ENCODE peak calls at places on chromosomes 13 and 19, in six cellular contexts. R is H1, X is K562, K is HepG2, W is GM12891, U is GM12878. P is an unnamed sample.

GRCh38 chr13:83819156-83819555 is 63.1 kb downstream of the SLITRK1 start:
- DNase-seq in W (no peak), U (no peak), X (no peak), K (no peak), R (no peak), P (no peak)

GRCh38 chr19:6963937-6964336 is 57.3 kb downstream of the MBD3L2B start:
- DNase-seq in W (no peak), R (peak; percentile 43), X (peak; percentile 30), K (no peak), U (no peak), P (no peak)

GRCh38 chr19:41541990-41542584 is 33.9 kb upstream of the CEACAM21 start:
- DNase-seq in X (peak; percentile 76), W (no peak), K (peak; percentile 31), U (no peak), R (peak; percentile 87), P (no peak)

GRCh38 chr19:33673258-33673875 is 51.6 kb downstream of the CHST8 start:
- DNase-seq in R (no peak), U (no peak), W (no peak), X (no peak), K (no peak), P (no peak)

GRCh38 chr19:41703602-41704293 is 4.7 kb upstream of the CEACAM5 start:
- DNase-seq in W (no peak), X (no peak), K (no peak), U (no peak), R (no peak), P (no peak)

GRCh38 chr19:33747273-33747672 is 49.4 kb upstream of the KCTD15 start:
- DNase-seq in U (no peak), R (no peak), W (no peak), K (no peak), X (no peak), P (no peak)

GRCh38 chr13:51311957-51312520 is 27.5 kb upstream of the SERPINE3 start:
- DNase-seq in R (no peak), X (no peak), W (no peak), K (no peak), U (no peak), P (no peak)

GRCh38 chr19:49142866-49143335 is 12.3 kb downstream of the HRC start:
- DNase-seq in U (no peak), K (no peak), R (peak; percentile 90), W (no peak), X (peak; percentile 94), P (no peak)

GRCh38 chr13:95098916-95099315 is 202.3 kb downstream of the ABCC4 start:
- DNase-seq in W (no peak), R (no peak), K (no peak), U (no peak), X (no peak), P (no peak)

GRCh38 chr13:95099541-95099940 is 201.7 kb downstream of the ABCC4 start:
- DNase-seq in X (no peak), U (no peak), K (peak; percentile 36), W (no peak), R (no peak), P (no peak)

GRCh38 chr13:95106562-95106961 is 194.7 kb downstream of the ABCC4 start:
- DNase-seq in R (no peak), K (no peak), U (no peak), W (no peak), X (no peak), P (no peak)

GRCh38 chr13:95100525-95101121 is 200.6 kb downstream of the ABCC4 start:
- DNase-seq in R (no peak), W (no peak), X (no peak), U (peak; percentile 21), K (peak; percentile 41), P (no peak)
- TF ChIP-seq TAF1 in R (no peak), W (no peak), X (no peak), U (no peak), K (no peak), P (no peak)

DNA sequence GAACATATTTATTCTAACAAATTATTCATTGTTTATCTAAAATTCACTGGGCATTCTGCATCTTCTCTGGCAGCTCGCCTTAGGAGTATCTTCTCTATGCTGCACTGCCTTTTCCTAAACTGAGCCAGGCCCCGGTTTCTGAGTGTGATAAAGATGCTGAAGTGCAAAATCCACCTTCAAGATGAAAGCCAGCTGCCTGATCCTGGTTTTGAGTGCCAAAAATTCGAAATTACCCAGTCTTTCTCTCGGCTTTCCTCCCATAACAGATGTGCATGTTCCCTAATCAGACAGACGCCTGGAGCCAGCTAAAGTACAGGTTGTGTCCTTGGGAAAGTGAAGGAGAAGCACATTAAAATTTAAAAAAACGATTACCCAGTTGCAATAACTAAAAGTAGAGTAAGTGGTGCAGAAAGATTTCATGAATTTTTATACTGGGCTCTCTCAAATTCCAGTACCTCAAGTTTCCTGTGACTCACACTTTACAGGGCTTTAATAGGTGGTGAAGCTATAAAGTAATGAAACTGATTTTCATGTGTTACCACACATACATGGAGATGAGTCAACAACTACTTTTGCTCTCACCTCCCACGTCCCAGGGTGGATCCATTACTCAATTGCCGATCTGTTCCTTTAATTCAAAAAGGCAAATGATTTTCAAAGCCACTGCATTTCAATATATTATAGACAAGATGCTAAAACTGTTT is 65.0 kb upstream of the GTF2F2 start:
- DNase-seq in U (peak; percentile 24), X (no peak), R (no peak), W (no peak), K (no peak), P (no peak)
- TF ChIP-seq POLR2AphosphoS5 in U (no peak), X (no peak), R (no peak), W (no peak), K (no peak), P (no peak)

GRCh38 chr19:10288662-10289166 is 1.0 kb upstream of the ICAM5 start:
- DNase-seq in K (peak; percentile 77), X (peak; percentile 97), W (no peak), R (peak; percentile 79), U (no peak), P (no peak)
- TF ChIP-seq POLR2A in K (peak; percentile 53), X (peak; percentile 89), W (no peak), R (no peak), U (no peak), P (no peak)

DNA sequence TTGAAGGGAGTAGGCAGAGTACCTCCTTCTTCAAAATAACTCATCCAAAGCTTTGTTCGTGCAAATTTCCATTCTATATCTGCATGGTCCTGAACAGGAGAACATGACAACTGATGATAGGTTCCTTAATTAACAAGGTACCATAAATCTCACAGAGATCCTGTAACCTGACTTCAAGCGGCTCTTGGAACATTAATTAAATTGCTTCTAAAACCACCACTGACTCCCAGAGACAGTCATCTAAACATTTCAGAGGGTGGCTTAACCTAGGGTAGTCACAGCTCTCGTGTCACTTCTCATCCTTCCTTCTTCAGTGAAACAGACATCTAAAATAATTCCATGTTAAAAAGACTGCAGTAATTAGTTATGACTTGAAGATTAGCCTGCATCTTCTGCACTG is 52.8 kb upstream of the POSTN start:
- DNase-seq in X (no peak), K (no peak), W (no peak), U (no peak), R (no peak), P (no peak)
- TF ChIP-seq TAF1 in X (no peak), K (no peak), W (no peak), U (no peak), R (no peak), P (no peak)

GRCh38 chr19:15643387-15643786 is 2.7 kb downstream of the CYP4F3 start:
- DNase-seq in X (no peak), R (no peak), U (no peak), K (peak; percentile 72), W (no peak), P (no peak)

GRCh38 chr19:15640904-15641597 is 354 bp downstream of the CYP4F3 start:
- DNase-seq in W (no peak), R (no peak), K (peak; percentile 87), X (no peak), U (no peak), P (no peak)

GRCh38 chr19:15642807-15643206 is 2.1 kb downstream of the CYP4F3 start:
- DNase-seq in K (no peak), W (no peak), U (no peak), R (no peak), X (no peak), P (no peak)

GRCh38 chr19:15641901-15642491 is 1.3 kb downstream of the CYP4F3 start:
- DNase-seq in U (no peak), K (no peak), W (no peak), X (no peak), R (no peak), P (no peak)

GRCh38 chr19:15640294-15640903 is at the start of gene CYP4F3:
- DNase-seq in K (peak; percentile 81), U (no peak), R (no peak), W (no peak), X (peak; percentile 90), P (no peak)
- TF ChIP-seq POLR2AphosphoS5 in K (no peak), U (no peak), R (no peak), W (no peak), X (no peak), P (no peak)

GRCh38 chr19:40464059-40465024 is 1.2 kb downstream of the BLVRB start:
- DNase-seq in U (no peak), K (peak; percentile 81), R (peak; percentile 96), X (peak; percentile 95), W (no peak), P (no peak)

GRCh38 chr19:40465025-40465780 is at the start of gene BLVRB:
- DNase-seq in X (no peak), R (no peak), W (no peak), K (peak; percentile 52), U (no peak), P (no peak)

GRCh38 chr19:40467007-40467565 is 285 bp downstream of the SPTBN4 start:
- DNase-seq in R (peak; percentile 64), U (no peak), K (no peak), X (no peak), W (no peak), P (no peak)

GRCh38 chr19:40466219-40467006 is at the start of gene SPTBN4:
- DNase-seq in K (no peak), X (no peak), R (peak; percentile 49), W (no peak), U (peak; percentile 40), P (no peak)

DNA sequence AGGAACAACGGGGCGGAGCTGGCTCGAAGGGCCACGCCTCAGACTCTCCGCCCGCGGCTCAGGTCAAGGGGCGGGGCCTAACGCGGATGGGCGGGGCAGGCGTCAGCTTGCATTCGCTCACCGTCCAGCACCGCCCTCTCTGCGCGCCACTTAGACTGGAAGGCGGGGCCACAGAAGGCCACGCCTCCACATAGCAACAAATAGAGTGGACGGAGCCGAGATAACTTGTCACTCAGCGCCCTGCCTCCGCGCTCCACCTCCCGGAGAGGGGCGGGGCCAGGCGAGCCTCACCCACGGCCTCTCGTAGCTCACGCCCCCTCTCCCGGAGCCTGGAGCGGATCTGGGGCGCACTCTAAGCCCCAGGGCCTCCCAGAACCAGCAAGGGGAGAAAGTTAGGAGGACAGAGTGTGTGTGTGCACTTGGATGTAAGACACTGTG is 255 bp upstream of the BLVRB start:
- DNase-seq in X (peak; percentile 100), W (peak; percentile 90), U (peak; percentile 96), R (peak; percentile 100), K (peak; percentile 96), P (peak; percentile 89)
- TF ChIP-seq POLR2A in X (no peak), W (no peak), U (no peak), R (no peak), K (no peak), P (no peak)

GRCh38 chr13:56864451-56864850 is 276.3 kb upstream of the PRR20A start:
- DNase-seq in W (no peak), K (no peak), X (no peak), R (no peak), U (no peak), P (no peak)

GRCh38 chr13:56861472-56861871 is 279.2 kb upstream of the PRR20A start:
- DNase-seq in X (no peak), W (no peak), U (no peak), K (peak; percentile 1), R (no peak), P (no peak)
- TF ChIP-seq TAF1 in X (no peak), W (no peak), U (no peak), K (no peak), R (no peak), P (no peak)

GRCh38 chr13:113976711-113977684 is 3.1 kb upstream of the C13orf46 start:
- DNase-seq in W (no peak), U (no peak), R (no peak), X (no peak), K (no peak), P (no peak)
- TF ChIP-seq POLR2AphosphoS5 in W (no peak), U (no peak), R (no peak), X (no peak), K (no peak), P (no peak)

P was measured in GM12892.